ENCODE peak calls at places on chromosomes 6 and 20, in four cellular contexts. P is GM23248, W is adrenal gland, A is aorta. D is an unnamed sample.

GRCh38 chr20:58017237-58017969 is 211.1 kb downstream of the ANKRD60 start:
- DNase-seq in P (peak; percentile 96), W (no peak), A (peak; percentile 66), D (no peak)

GRCh38 chr6:108027054-108027453 is 47.5 kb downstream of the OSTM1 start:
- DNase-seq in P (peak; percentile 38), W (no peak), A (no peak), D (no peak)

GRCh38 chr20:51732454-51732791 is 35.8 kb downstream of the ATP9A start:
- DNase-seq in P (peak; percentile 66), W (no peak), A (no peak), D (no peak)

GRCh38 chr6:136306466-136306865 is 16.8 kb upstream of the BCLAF1 start:
- DNase-seq in P (no peak), W (no peak), A (no peak), D (no peak)

GRCh38 chr6:20085817-20086216 is 126.5 kb downstream of the MBOAT1 start:
- DNase-seq in P (no peak), W (no peak), A (no peak), D (no peak)

GRCh38 chr20:32518593-32519366 is 66.4 kb downstream of the NOL4L start:
- DNase-seq in P (no peak), W (no peak), A (no peak), D (peak; percentile 49)

GRCh38 chr6:52881996-52882841 is 27.3 kb downstream of the GSTA3 start:
- DNase-seq in P (peak; percentile 81), W (peak; percentile 81), A (peak; percentile 81), D (peak; percentile 70)

GRCh38 chr6:32622545-32623401 is 14.4 kb upstream of the HLA-DQA1 start:
- DNase-seq in P (peak; percentile 20), W (no peak), A (no peak), D (peak; percentile 36)

GRCh38 chr20:45834797-45835161 is 1.2 kb downstream of the SNX21 start:
- DNase-seq in P (peak; percentile 21), W (no peak), A (peak; percentile 78), D (no peak)

GRCh38 chr6:32969685-32970412 is 1.5 kb downstream of the BRD2 start:
- DNase-seq in P (peak; percentile 98), W (peak; percentile 93), A (peak; percentile 87), D (peak; percentile 83)

GRCh38 chr20:25389381-25389857 is 1.2 kb downstream of the ABHD12 start:
- DNase-seq in P (peak; percentile 70), W (no peak), A (no peak), D (no peak)

GRCh38 chr20:47262365-47263013 is 94.0 kb downstream of the ZMYND8 start:
- DNase-seq in P (no peak), W (no peak), A (peak; percentile 39), D (peak; percentile 75)

GRCh38 chr6:55290736-55291135 is 36.5 kb upstream of the GFRAL start:
- DNase-seq in P (no peak), W (no peak), A (no peak), D (no peak)

GRCh38 chr6:39812853-39813533 is 20.8 kb downstream of the DAAM2 start:
- DNase-seq in P (peak; percentile 69), W (no peak), A (no peak), D (no peak)

GRCh38 chr6:164531745-164532144 is 777.7 kb downstream of the C6orf118 start:
- DNase-seq in P (no peak), W (no peak), A (no peak), D (no peak)

GRCh38 chr6:39881851-39882566 is 52.3 kb downstream of the MOCS1 start:
- DNase-seq in P (peak; percentile 88), W (no peak), A (peak; percentile 87), D (no peak)

GRCh38 chr6:157721431-157722229 is 101.4 kb upstream of the SNX9 start:
- DNase-seq in P (no peak), W (no peak), A (no peak), D (no peak)

GRCh38 chr20:15814360-15814759 is 758.9 kb downstream of the KIF16B start:
- DNase-seq in P (no peak), W (no peak), A (no peak), D (no peak)

GRCh38 chr6:130810307-130811030 is 16.7 kb upstream of the SMLR1 start:
- DNase-seq in P (peak; percentile 24), W (no peak), A (no peak), D (no peak)

GRCh38 chr20:57306747-57307146 is 22.9 kb upstream of the SPO11 start:
- DNase-seq in P (no peak), W (no peak), A (peak; percentile 12), D (no peak)

GRCh38 chr6:111677186-111677990 is 71.7 kb upstream of the TRAF3IP2 start:
- DNase-seq in P (no peak), W (no peak), A (no peak), D (no peak)

GRCh38 chr20:6265204-6265904 is 142.5 kb upstream of the FERMT1 start:
- DNase-seq in P (peak; percentile 71), W (peak; percentile 30), A (no peak), D (no peak)

GRCh38 chr20:1804129-1804503 is 91.1 kb upstream of the SIRPA start:
- DNase-seq in P (no peak), W (no peak), A (no peak), D (no peak)

GRCh38 chr20:17957505-17958325 is 10.9 kb downstream of the SNX5 start:
- DNase-seq in P (no peak), W (no peak), A (no peak), D (no peak)

GRCh38 chr6:169845426-169846285 is 94.2 kb downstream of the ERMARD start:
- DNase-seq in P (no peak), W (no peak), A (no peak), D (no peak)

GRCh38 chr20:37990571-37991151 is 42.6 kb downstream of the TTI1 start:
- DNase-seq in P (peak; percentile 94), W (peak; percentile 58), A (no peak), D (peak; percentile 56)

GRCh38 chr6:136069119-136069518 is 181.0 kb downstream of the MTFR2 start:
- DNase-seq in P (peak; percentile 84), W (no peak), A (no peak), D (no peak)

GRCh38 chr6:16318953-16319720 is 80.8 kb downstream of the GMPR start:
- DNase-seq in P (no peak), W (no peak), A (no peak), D (no peak)
- H3K4me1 ChIP-seq in P (peaks cover 48% of the 10 kb centered on the region), W (peaks cover 16% of the 10 kb centered on the region), A (peaks cover 7% of the 10 kb centered on the region), D (no peaks in the 10 kb centered on the region)

GRCh38 chr6:144006731-144007454 is 1.2 kb downstream of the PLAGL1 start:
- DNase-seq in P (peak; percentile 65), W (peak; percentile 38), A (no peak), D (no peak)

GRCh38 chr6:144008501-144009245 is 614 bp upstream of the PLAGL1 start:
- DNase-seq in P (peak; percentile 22), W (no peak), A (no peak), D (no peak)

GRCh38 chr6:144007455-144007778 is 642 bp downstream of the PLAGL1 start:
- DNase-seq in P (no peak), W (no peak), A (no peak), D (no peak)

GRCh38 chr6:144012534-144012933 is 4.5 kb upstream of the PLAGL1 start:
- DNase-seq in P (peak; percentile 77), W (no peak), A (no peak), D (no peak)

DNA sequence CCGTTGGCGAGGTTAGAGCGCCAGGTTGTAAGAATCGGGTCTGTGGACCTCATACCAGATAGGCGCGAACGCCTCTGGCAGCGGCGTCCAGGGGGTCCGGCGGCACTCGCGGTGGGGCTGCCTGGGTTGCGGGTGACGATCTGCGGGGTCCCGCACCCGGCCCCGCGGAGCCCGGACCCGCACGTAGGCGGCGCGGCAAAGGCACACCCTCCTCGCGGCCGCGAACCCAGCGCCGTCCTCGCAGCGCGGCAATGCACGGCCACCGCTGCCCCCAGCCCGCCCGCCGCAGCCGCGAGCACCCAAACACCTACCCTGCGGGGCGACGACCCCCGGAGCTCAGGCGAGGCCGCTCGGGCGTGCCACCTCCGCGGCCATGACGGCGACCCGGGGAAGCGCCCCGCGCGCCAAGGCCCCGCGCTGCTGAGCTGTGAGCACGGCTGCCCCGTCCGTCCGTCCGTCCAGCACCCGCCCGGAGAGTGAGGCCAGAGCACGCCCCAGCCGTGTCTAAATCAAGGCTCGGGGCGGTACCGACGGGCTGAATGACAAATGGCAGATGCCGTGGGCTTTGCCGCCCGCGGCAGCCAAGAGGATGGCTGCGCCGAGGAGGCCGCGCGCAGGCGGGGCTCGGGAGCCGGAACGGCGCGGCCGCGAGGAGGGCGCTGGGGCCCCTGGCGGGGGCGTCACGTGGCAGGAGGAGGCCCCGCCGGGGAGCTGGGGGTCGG is at the start of gene PLAGL1:
- DNase-seq in P (peak; percentile 82), W (peak; percentile 75), A (peak; percentile 90), D (peak; percentile 8)
- H3K4me3 ChIP-seq in P (peak within 1 kb of the TSS; percentile 77), W (peak within 1 kb of the TSS; percentile 77), A (peak within 1 kb of the TSS; percentile 73), D (no peak within 1 kb of the TSS)

GRCh38 chr6:129115491-129115890 is 232.6 kb downstream of the LAMA2 start:
- DNase-seq in P (no peak), W (no peak), A (no peak), D (no peak)

GRCh38 chr6:129117355-129117754 is 234.4 kb downstream of the LAMA2 start:
- DNase-seq in P (no peak), W (no peak), A (no peak), D (no peak)

GRCh38 chr6:129112591-129112990 is 229.7 kb downstream of the LAMA2 start:
- DNase-seq in P (no peak), W (no peak), A (no peak), D (no peak)

GRCh38 chr6:129113637-129114036 is 230.7 kb downstream of the LAMA2 start:
- DNase-seq in P (no peak), W (no peak), A (no peak), D (no peak)

DNA sequence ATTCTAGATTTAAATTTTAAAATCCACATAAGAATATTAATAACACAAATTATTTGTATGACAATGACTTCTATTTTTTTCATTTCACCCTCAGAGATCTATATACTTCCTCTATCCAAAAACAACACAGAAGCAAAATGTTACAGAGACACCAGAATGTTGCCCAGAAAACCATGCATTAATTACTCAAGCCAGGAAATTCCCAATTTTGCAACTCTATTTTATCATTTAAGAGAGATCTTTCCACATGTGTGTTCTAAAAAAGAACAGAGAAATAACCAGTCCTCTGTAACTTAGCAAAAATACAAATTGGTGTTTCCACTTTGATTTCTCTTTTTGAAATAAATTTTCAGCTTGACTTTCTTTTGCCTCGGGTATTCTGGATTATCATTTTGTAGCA is 232.1 kb downstream of the LAMA2 start:
- DNase-seq in P (no peak), W (no peak), A (no peak), D (no peak)
- H3K4me1 ChIP-seq in P (no peaks in the 10 kb centered on the region), W (no peaks in the 10 kb centered on the region), A (no peaks in the 10 kb centered on the region), D (no peaks in the 10 kb centered on the region)

DNA sequence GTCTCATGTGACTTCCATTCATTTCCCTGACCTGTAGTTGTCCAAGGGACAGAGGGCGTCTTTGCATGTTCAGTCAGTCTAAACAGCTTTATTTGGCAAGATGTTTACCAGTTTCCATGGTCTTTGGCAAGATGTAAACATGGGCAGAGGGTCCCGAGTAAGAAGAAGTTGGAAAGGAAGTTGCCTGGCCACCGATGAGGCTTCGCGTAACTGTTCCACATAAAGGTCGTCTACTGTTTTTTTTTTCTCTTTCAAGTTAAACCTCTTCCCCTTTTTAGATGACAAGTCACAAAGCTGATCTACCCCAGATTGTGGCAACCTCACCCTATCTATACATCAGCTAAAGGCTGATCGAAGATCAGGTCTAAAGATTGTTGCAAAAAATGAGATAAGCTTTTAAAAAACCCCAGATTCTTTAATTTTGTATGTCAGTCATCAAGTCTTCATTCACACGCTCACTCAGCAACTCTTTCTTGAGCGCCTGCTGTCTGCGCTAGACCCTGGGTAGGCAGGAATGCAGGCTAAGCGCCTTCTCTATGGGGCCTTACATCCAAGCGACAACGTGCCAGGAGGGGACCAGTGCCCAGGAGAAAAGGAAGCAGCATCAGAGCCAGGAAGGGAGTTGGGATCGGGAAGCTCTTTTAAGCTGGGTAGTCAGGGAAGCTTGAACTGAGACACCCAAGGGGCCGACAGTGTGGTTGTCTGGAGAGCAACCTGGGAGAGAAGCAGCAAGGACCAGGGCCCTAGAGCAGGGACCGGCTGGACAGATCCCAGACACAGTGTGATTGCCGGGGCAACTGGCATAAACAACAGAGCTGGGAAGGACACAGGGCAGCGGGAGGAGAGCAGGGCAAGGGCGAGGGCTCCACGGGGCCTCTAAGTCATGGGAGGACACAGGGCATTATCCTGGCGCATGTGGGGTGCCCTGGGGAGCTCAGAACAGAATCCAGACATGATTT is 31.5 kb upstream of the CCR6 start:
- DNase-seq in P (no peak), W (no peak), A (no peak), D (no peak)
- H3K4me3 ChIP-seq in P (no peak overlapping the region), W (no peak overlapping the region), A (no peak overlapping the region), D (no peak overlapping the region)